ENCODE peak calls at places on chromosomes 2 and 18, in four cellular contexts. R is neural progenitor cell; V is NB4; G is CD8-positive, alpha-beta memory T cell. Q is an unnamed sample.

GRCh38 chr2:20224716-20225293 is at the start of gene SDC1:
- DNase-seq in R (peak), V (peak), G (no peak), Q (peak)

GRCh38 chr2:21451418-21451817 is 327.6 kb downstream of the TDRD15 start:
- DNase-seq in R (no peak), V (no peak), G (no peak), Q (peak)

GRCh38 chr2:79638943-79639342 is 126.1 kb downstream of the CTNNA2 start:
- DNase-seq in R (no peak), V (no peak), G (no peak), Q (no peak)

GRCh38 chr18:5900249-5900648 is 4.9 kb upstream of the TMEM200C start:
- DNase-seq in R (no peak), V (no peak), G (no peak), Q (peak)

GRCh38 chr2:100721693-100722092 is 98.2 kb upstream of the NPAS2 start:
- DNase-seq in R (no peak), V (no peak), G (no peak), Q (no peak)

GRCh38 chr2:149363953-149364352 is 33.6 kb downstream of the LYPD6 start:
- DNase-seq in R (peak), V (no peak), G (no peak), Q (peak)

GRCh38 chr2:204019572-204020501 is 83.3 kb downstream of the ICOS start:
- DNase-seq in R (no peak), V (no peak), G (no peak), Q (no peak)

GRCh38 chr2:8098476-8098875 is 583.4 kb upstream of the ID2 start:
- DNase-seq in R (no peak), V (no peak), G (no peak), Q (no peak)

DNA sequence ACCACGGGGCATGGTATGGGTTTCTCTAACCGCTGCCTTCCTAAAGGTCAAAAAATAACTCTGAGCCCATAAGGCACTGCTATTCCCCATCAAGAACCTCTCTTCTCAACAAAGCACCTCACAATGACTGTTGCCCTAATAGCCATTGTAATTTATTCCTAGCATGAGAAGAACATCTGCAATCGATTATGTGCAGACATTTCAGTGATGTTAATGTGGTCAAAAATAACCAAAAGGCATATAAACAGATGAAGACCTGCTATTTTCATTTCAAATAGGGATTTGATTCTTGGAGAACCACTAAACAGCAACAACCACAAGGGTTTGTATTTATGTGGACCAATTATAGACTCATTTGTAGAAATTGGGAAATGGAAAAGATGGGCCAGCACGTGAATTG is 356.6 kb downstream of the FBXO15 start:
- DNase-seq in R (no peak), V (no peak), G (no peak), Q (no peak)
- H3K4me3 ChIP-seq in R (no peak), V (no peak), G (no peak), Q (no peak)

DNA sequence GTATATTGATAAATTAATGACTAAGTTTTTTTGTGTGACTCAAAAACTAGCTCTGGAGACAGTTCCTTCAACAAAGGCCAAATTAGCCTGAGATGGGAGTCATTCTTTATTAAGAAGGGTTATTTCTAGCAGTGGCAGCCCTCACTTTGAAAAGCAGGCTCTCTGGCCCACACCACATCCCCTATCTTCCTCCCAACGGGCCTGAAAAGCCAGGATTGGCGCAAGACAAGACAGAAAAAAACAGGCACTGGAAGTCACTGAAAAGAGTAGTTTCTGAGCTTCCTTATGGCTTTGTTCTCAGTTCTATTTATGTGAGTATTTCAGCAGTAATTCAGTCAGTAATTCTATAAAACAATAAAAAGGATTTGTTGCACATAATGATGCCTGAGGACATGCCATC is 149.0 kb downstream of the LAMA3 start:
- DNase-seq in R (no peak), V (no peak), G (no peak), Q (no peak)
- H3K4me3 ChIP-seq in R (no peak), V (no peak), G (no peak), Q (no peak)

GRCh38 chr18:58396144-58396543 is 232.7 kb downstream of the ALPK2 start:
- DNase-seq in R (no peak), V (no peak), G (no peak), Q (no peak)
- H3K4me3 ChIP-seq in R (no peak), V (no peak), G (no peak), Q (no peak)

GRCh38 chr2:110679337-110679707 is 1.5 kb upstream of the BUB1 start:
- DNase-seq in R (no peak), V (peak), G (no peak), Q (no peak)
- H3K4me3 ChIP-seq in R (peak), V (peak), G (no peak), Q (no peak)

GRCh38 chr2:102253753-102254150 is 57.6 kb upstream of the IL1RL1 start:
- DNase-seq in R (no peak), V (peak), G (no peak), Q (no peak)

GRCh38 chr2:102253140-102253752 is 58.1 kb upstream of the IL1RL1 start:
- DNase-seq in R (no peak), V (no peak), G (peak), Q (no peak)

GRCh38 chr2:102251849-102252203 is 59.5 kb upstream of the IL1RL1 start:
- DNase-seq in R (no peak), V (no peak), G (no peak), Q (no peak)

GRCh38 chr2:102250278-102250821 is 61.0 kb upstream of the IL1RL1 start:
- DNase-seq in R (no peak), V (no peak), G (no peak), Q (no peak)

GRCh38 chr2:102251042-102251848 is 60.1 kb upstream of the IL1RL1 start:
- DNase-seq in R (peak), V (peak), G (peak), Q (peak)
- H3K4me3 ChIP-seq in R (peak), V (peak), G (peak), Q (no peak)

DNA sequence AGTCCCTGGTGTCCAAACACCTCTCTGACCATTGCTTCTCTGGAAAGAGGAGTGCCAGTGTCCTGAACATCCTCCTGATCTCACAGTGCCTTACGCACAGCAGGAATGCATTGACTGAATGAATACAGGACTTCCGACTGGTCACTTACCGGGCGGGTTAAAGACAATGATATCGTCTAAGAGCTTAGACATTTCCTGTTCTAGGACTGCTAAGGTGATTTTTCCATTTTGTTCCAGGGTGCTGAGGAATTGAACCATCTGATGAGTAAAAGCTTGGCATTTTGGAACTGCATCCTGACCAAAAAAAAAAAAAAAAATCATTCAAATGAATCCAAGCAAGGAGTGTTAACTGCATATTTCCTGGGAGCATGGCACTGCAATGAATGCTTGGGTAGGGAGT is 40.0 kb downstream of the SIGLEC15 start:
- DNase-seq in R (no peak), V (no peak), G (no peak), Q (no peak)
- H3K4me3 ChIP-seq in R (no peak), V (no peak), G (no peak), Q (no peak)

GRCh38 chr2:174336403-174337336 is 1.9 kb downstream of the SP9 start:
- DNase-seq in R (peak), V (peak), G (peak), Q (peak)
- H3K4me3 ChIP-seq in R (peak), V (peak), G (peak), Q (no peak)